ENCODE peak calls at places on chromosomes 2 and 18, in six cellular contexts. One of them, this sample, is unnamed.

GRCh38 chr2:220696280-220696669 is 875.8 kb downstream of the EPHA4 start:
- DNase-seq in brain microvascular endothelial cell: no peak
- DNase-seq in stimulated activated CD4-positive, alpha-beta T cell treated with anti-CD3 and anti-CD28 coated beads, Interleukin-4, amount 100 ng/mL, for 48 hours: no peak
- DNase-seq in posterior vena cava: no peak
- DNase-seq in transverse colon: no peak
- DNase-seq in HTR-8/SVneo: no peak
- DNase-seq in this sample: no peak

GRCh38 chr18:13539050-13539449 is 187.3 kb downstream of the FAM210A start:
- DNase-seq in brain microvascular endothelial cell: no peak
- DNase-seq in stimulated activated CD4-positive, alpha-beta T cell treated with anti-CD3 and anti-CD28 coated beads, Interleukin-4, amount 100 ng/mL, for 48 hours: no peak
- DNase-seq in posterior vena cava: no peak
- DNase-seq in transverse colon: peak; percentile 68
- DNase-seq in HTR-8/SVneo: no peak
- DNase-seq in this sample: no peak

GRCh38 chr2:84970956-84971798 is at the start of gene KCMF1:
- DNase-seq in brain microvascular endothelial cell: no peak
- DNase-seq in stimulated activated CD4-positive, alpha-beta T cell treated with anti-CD3 and anti-CD28 coated beads, Interleukin-4, amount 100 ng/mL, for 48 hours: peak; percentile 73
- DNase-seq in posterior vena cava: peak; percentile 90
- DNase-seq in transverse colon: peak; percentile 83
- DNase-seq in HTR-8/SVneo: no peak
- DNase-seq in this sample: peak; percentile 57

GRCh38 chr2:23900133-23900926 is 26.6 kb downstream of the ATAD2B start:
- DNase-seq in brain microvascular endothelial cell: peak; percentile 41
- DNase-seq in stimulated activated CD4-positive, alpha-beta T cell treated with anti-CD3 and anti-CD28 coated beads, Interleukin-4, amount 100 ng/mL, for 48 hours: no peak
- DNase-seq in posterior vena cava: peak; percentile 51
- DNase-seq in transverse colon: peak; percentile 57
- DNase-seq in HTR-8/SVneo: peak; percentile 35
- DNase-seq in this sample: peak; percentile 30

GRCh38 chr18:42520074-42520473 is 565.0 kb downstream of the PIK3C3 start:
- DNase-seq in brain microvascular endothelial cell: no peak
- DNase-seq in stimulated activated CD4-positive, alpha-beta T cell treated with anti-CD3 and anti-CD28 coated beads, Interleukin-4, amount 100 ng/mL, for 48 hours: no peak
- DNase-seq in posterior vena cava: no peak
- DNase-seq in transverse colon: no peak
- DNase-seq in HTR-8/SVneo: no peak
- DNase-seq in this sample: no peak

GRCh38 chr18:36130883-36131653 is 1.4 kb downstream of the ELP2 start:
- DNase-seq in brain microvascular endothelial cell: no peak
- DNase-seq in stimulated activated CD4-positive, alpha-beta T cell treated with anti-CD3 and anti-CD28 coated beads, Interleukin-4, amount 100 ng/mL, for 48 hours: no peak
- DNase-seq in posterior vena cava: no peak
- DNase-seq in transverse colon: no peak
- DNase-seq in HTR-8/SVneo: no peak
- DNase-seq in this sample: no peak

GRCh38 chr2:36352711-36353110 is 2.9 kb upstream of the CRIM1 start:
- DNase-seq in brain microvascular endothelial cell: peak; percentile 81
- DNase-seq in stimulated activated CD4-positive, alpha-beta T cell treated with anti-CD3 and anti-CD28 coated beads, Interleukin-4, amount 100 ng/mL, for 48 hours: no peak
- DNase-seq in posterior vena cava: no peak
- DNase-seq in transverse colon: no peak
- DNase-seq in HTR-8/SVneo: no peak
- DNase-seq in this sample: no peak

GRCh38 chr2:69428981-69429380 is 8.3 kb downstream of the NFU1 start:
- DNase-seq in brain microvascular endothelial cell: no peak
- DNase-seq in stimulated activated CD4-positive, alpha-beta T cell treated with anti-CD3 and anti-CD28 coated beads, Interleukin-4, amount 100 ng/mL, for 48 hours: no peak
- DNase-seq in posterior vena cava: no peak
- DNase-seq in transverse colon: no peak
- DNase-seq in HTR-8/SVneo: no peak
- DNase-seq in this sample: no peak

GRCh38 chr2:157231476-157231875 is 26.0 kb upstream of the GALNT5 start:
- DNase-seq in brain microvascular endothelial cell: no peak
- DNase-seq in stimulated activated CD4-positive, alpha-beta T cell treated with anti-CD3 and anti-CD28 coated beads, Interleukin-4, amount 100 ng/mL, for 48 hours: no peak
- DNase-seq in posterior vena cava: no peak
- DNase-seq in transverse colon: no peak
- DNase-seq in HTR-8/SVneo: no peak
- DNase-seq in this sample: no peak

GRCh38 chr2:58035352-58035751 is 11.3 kb upstream of the VRK2 start:
- DNase-seq in brain microvascular endothelial cell: no peak
- DNase-seq in stimulated activated CD4-positive, alpha-beta T cell treated with anti-CD3 and anti-CD28 coated beads, Interleukin-4, amount 100 ng/mL, for 48 hours: no peak
- DNase-seq in posterior vena cava: no peak
- DNase-seq in transverse colon: no peak
- DNase-seq in HTR-8/SVneo: no peak
- DNase-seq in this sample: no peak

GRCh38 chr2:207787800-207788199 is 18.1 kb upstream of the FZD5 start:
- DNase-seq in brain microvascular endothelial cell: no peak
- DNase-seq in stimulated activated CD4-positive, alpha-beta T cell treated with anti-CD3 and anti-CD28 coated beads, Interleukin-4, amount 100 ng/mL, for 48 hours: no peak
- DNase-seq in posterior vena cava: no peak
- DNase-seq in transverse colon: no peak
- DNase-seq in HTR-8/SVneo: no peak
- DNase-seq in this sample: no peak

GRCh38 chr18:23994361-23994902 is 20.1 kb upstream of the TTC39C start:
- DNase-seq in brain microvascular endothelial cell: peak; percentile 73
- DNase-seq in stimulated activated CD4-positive, alpha-beta T cell treated with anti-CD3 and anti-CD28 coated beads, Interleukin-4, amount 100 ng/mL, for 48 hours: no peak
- DNase-seq in posterior vena cava: peak; percentile 90
- DNase-seq in transverse colon: peak; percentile 30
- DNase-seq in HTR-8/SVneo: peak; percentile 33
- DNase-seq in this sample: peak; percentile 15

GRCh38 chr18:5979971-5980457 is 84.7 kb upstream of the TMEM200C start:
- DNase-seq in brain microvascular endothelial cell: no peak
- DNase-seq in stimulated activated CD4-positive, alpha-beta T cell treated with anti-CD3 and anti-CD28 coated beads, Interleukin-4, amount 100 ng/mL, for 48 hours: no peak
- DNase-seq in posterior vena cava: no peak
- DNase-seq in transverse colon: no peak
- DNase-seq in HTR-8/SVneo: no peak
- DNase-seq in this sample: no peak

GRCh38 chr2:240628507-240629418 is 3.5 kb downstream of the GPR35 start:
- DNase-seq in brain microvascular endothelial cell: no peak
- DNase-seq in stimulated activated CD4-positive, alpha-beta T cell treated with anti-CD3 and anti-CD28 coated beads, Interleukin-4, amount 100 ng/mL, for 48 hours: no peak
- DNase-seq in posterior vena cava: peak; percentile 78
- DNase-seq in transverse colon: peak; percentile 4
- DNase-seq in HTR-8/SVneo: no peak
- DNase-seq in this sample: no peak

GRCh38 chr2:180520206-180520605 is 460.2 kb upstream of the UBE2E3 start:
- DNase-seq in brain microvascular endothelial cell: peak; percentile 22
- DNase-seq in stimulated activated CD4-positive, alpha-beta T cell treated with anti-CD3 and anti-CD28 coated beads, Interleukin-4, amount 100 ng/mL, for 48 hours: no peak
- DNase-seq in posterior vena cava: no peak
- DNase-seq in transverse colon: peak; percentile 8
- DNase-seq in HTR-8/SVneo: no peak
- DNase-seq in this sample: no peak